ENCODE peak calls at places on chromosomes 3 and 15, in six cellular contexts. K is activated CD8-positive, alpha-beta memory T cell treated with anti-CD3 and anti-CD28 coated beads for 24 hours; Q is HEK293T; V is head of caudate nucleus; E is mammary epithelial cell; W is stimulated activated CD4-positive, alpha-beta T cell treated with anti-CD3 and anti-CD28 coated beads, Interleukin-12 subunit alpha, Interleukin-12 subunit beta, amount 100 ng/mL, for 24 hours. J is an unnamed sample.

GRCh38 chr3:67329358-67329757 is 325.1 kb downstream of the SUCLG2 start:
- DNase-seq in K (no peak), Q (no peak), V (no peak), E (no peak), W (no peak), J (no peak)

GRCh38 chr15:91308855-91309254 is 208.8 kb downstream of the SV2B start:
- DNase-seq in K (no peak), Q (no peak), V (no peak), E (no peak), W (no peak), J (no peak)

GRCh38 chr3:27749640-27750039 is 27.5 kb upstream of the EOMES start:
- DNase-seq in K (no peak), Q (no peak), V (no peak), E (no peak), W (no peak), J (no peak)

GRCh38 chr3:14286887-14287496 is 108.4 kb downstream of the LSM3 start:
- DNase-seq in K (no peak), Q (no peak), V (no peak), E (no peak), W (no peak), J (no peak)

GRCh38 chr3:176950743-176951142 is 246.5 kb downstream of the TBL1XR1 start:
- DNase-seq in K (no peak), Q (no peak), V (no peak), E (peak), W (no peak), J (no peak)

GRCh38 chr3:120153294-120153693 is 59.0 kb upstream of the GSK3B start:
- DNase-seq in K (no peak), Q (no peak), V (no peak), E (peak), W (no peak), J (no peak)

GRCh38 chr15:28109626-28110415 is 10.7 kb upstream of the OCA2 start:
- DNase-seq in K (peak), Q (no peak), V (no peak), E (no peak), W (no peak), J (no peak)

GRCh38 chr15:49270541-49271421 is 100.7 kb downstream of the GALK2 start:
- DNase-seq in K (no peak), Q (no peak), V (no peak), E (no peak), W (no peak), J (no peak)

GRCh38 chr15:67135494-67135893 is 70.1 kb downstream of the SMAD3 start:
- DNase-seq in K (no peak), Q (no peak), V (no peak), E (no peak), W (no peak), J (no peak)

GRCh38 chr3:103218793-103219192 is 784.0 kb downstream of the ZPLD1 start:
- DNase-seq in K (no peak), Q (no peak), V (no peak), E (no peak), W (no peak), J (no peak)

GRCh38 chr15:63449711-63450110 is 54.7 kb upstream of the USP3 start:
- DNase-seq in K (peak), Q (no peak), V (no peak), E (no peak), W (no peak), J (no peak)

GRCh38 chr3:130792241-130792640 is 45.6 kb upstream of the PIK3R4 start:
- DNase-seq in K (no peak), Q (no peak), V (no peak), E (no peak), W (no peak), J (no peak)

GRCh38 chr3:183807329-183807728 is 18.0 kb downstream of the MAP6D1 start:
- DNase-seq in K (peak), Q (no peak), V (no peak), E (no peak), W (no peak), J (no peak)

GRCh38 chr3:186315581-186316354 is 46.3 kb downstream of the DGKG start:
- DNase-seq in K (no peak), Q (no peak), V (no peak), E (no peak), W (no peak), J (no peak)

GRCh38 chr3:157335677-157336076 is 101.0 kb upstream of the PTX3 start:
- DNase-seq in K (no peak), Q (no peak), V (no peak), E (no peak), W (no peak), J (no peak)

GRCh38 chr15:67458449-67458848 is 62.5 kb upstream of the C15orf61 start:
- DNase-seq in K (no peak), Q (no peak), V (no peak), E (no peak), W (no peak), J (no peak)

GRCh38 chr3:22372292-22372949 is 621.4 kb upstream of the ZNF385D start:
- DNase-seq in K (no peak), Q (no peak), V (peak), E (no peak), W (no peak), J (no peak)

GRCh38 chr3:13608969-13609725 is 60.2 kb downstream of the FBLN2 start:
- DNase-seq in K (no peak), Q (no peak), V (no peak), E (no peak), W (no peak), J (no peak)

GRCh38 chr3:100225883-100226282 is 34.9 kb upstream of the TBC1D23 start:
- DNase-seq in K (no peak), Q (no peak), V (no peak), E (no peak), W (no peak), J (no peak)

GRCh38 chr3:141402476-141403171 is 34.3 kb downstream of the ZBTB38 start:
- DNase-seq in K (peak), Q (peak), V (peak), E (no peak), W (no peak), J (peak)

GRCh38 chr3:161674402-161674801 is 177.8 kb downstream of the OTOL1 start:
- DNase-seq in K (no peak), Q (no peak), V (no peak), E (no peak), W (no peak), J (no peak)

GRCh38 chr3:66076861-66077495 is 38.3 kb upstream of the MAGI1 start:
- DNase-seq in K (no peak), Q (no peak), V (no peak), E (no peak), W (no peak), J (no peak)

GRCh38 chr15:58854598-58854997 is 78.9 kb downstream of the SLTM start:
- DNase-seq in K (no peak), Q (no peak), V (no peak), E (no peak), W (no peak), J (no peak)

GRCh38 chr3:123740391-123740822 is 143.7 kb downstream of the MYLK start:
- DNase-seq in K (no peak), Q (no peak), V (no peak), E (peak), W (no peak), J (no peak)

J was measured in NCI-H460.